ENCODE peak calls at places on chromosomes 7 and 10, in seven cellular contexts. U, N, B, O, Y, F and A are unnamed samples.

GRCh38 chr7:45258533-45259226 is 101.1 kb downstream of the RAMP3 start:
- DNase-seq in O (no peak), N (no peak), Y (no peak), F (no peak), U (no peak), B (no peak), A (no peak)

GRCh38 chr7:2196381-2197378 is 36.1 kb downstream of the MAD1L1 start:
- DNase-seq in U (no peak), Y (no peak), N (no peak), O (no peak), B (no peak), F (no peak), A (no peak)

GRCh38 chr7:353746-354325 is 63.9 kb downstream of the FOXL3 start:
- DNase-seq in N (peak; percentile 64), F (no peak), O (no peak), Y (peak; percentile 31), U (no peak), B (peak; percentile 16), A (no peak)

GRCh38 chr7:157495594-157495993 is 158.8 kb downstream of the DNAJB6 start:
- DNase-seq in O (no peak), F (no peak), Y (no peak), N (no peak), U (peak; percentile 19), B (no peak), A (no peak)

GRCh38 chr10:133316732-133317131 is 8.0 kb downstream of the ZNF511 start:
- DNase-seq in Y (no peak), O (no peak), U (no peak), B (no peak), N (no peak), F (peak; percentile 17), A (no peak)

GRCh38 chr7:124784879-124785818 is 19.6 kb upstream of the GPR37 start:
- DNase-seq in B (no peak), Y (no peak), O (no peak), F (no peak), N (peak; percentile 19), U (no peak), A (peak; percentile 31)

GRCh38 chr7:43584200-43584586 is 1.3 kb downstream of the STK17A start:
- DNase-seq in U (no peak), B (peak; percentile 29), F (no peak), N (peak; percentile 30), Y (no peak), O (no peak), A (peak; percentile 49)

GRCh38 chr10:8588135-8588534 is 533.6 kb downstream of the GATA3 start:
- DNase-seq in B (no peak), Y (no peak), N (no peak), F (no peak), U (no peak), O (no peak), A (no peak)

GRCh38 chr10:17533731-17534130 is 79.3 kb upstream of the ST8SIA6 start:
- DNase-seq in N (no peak), U (no peak), Y (no peak), B (no peak), F (no peak), O (no peak), A (no peak)

GRCh38 chr10:95447733-95448132 is 113.4 kb downstream of the SORBS1 start:
- DNase-seq in Y (no peak), N (no peak), B (peak; percentile 87), O (no peak), F (no peak), U (no peak), A (no peak)

GRCh38 chr10:51743146-51743545 is 43.8 kb upstream of the CSTF2T start:
- DNase-seq in F (no peak), O (no peak), N (no peak), B (no peak), U (no peak), Y (no peak), A (no peak)

GRCh38 chr7:85479918-85480658 is 293.2 kb upstream of the SEMA3D start:
- DNase-seq in N (no peak), B (no peak), U (no peak), F (no peak), Y (no peak), O (no peak), A (no peak)

GRCh38 chr10:105956550-105956949 is 1208.0 kb downstream of the SORCS1 start:
- DNase-seq in O (no peak), F (no peak), B (no peak), Y (no peak), U (no peak), N (no peak), A (no peak)

GRCh38 chr7:51251292-51251691 is 65.3 kb downstream of the COBL start:
- DNase-seq in Y (no peak), U (no peak), F (no peak), O (no peak), B (no peak), N (no peak), A (no peak)

GRCh38 chr7:33705333-33705833 is 200.0 kb upstream of the BMPER start:
- DNase-seq in U (no peak), B (no peak), F (no peak), O (no peak), Y (no peak), N (no peak), A (no peak)

GRCh38 chr7:86645676-86646276 is 2.1 kb downstream of the GRM3 start:
- DNase-seq in O (no peak), U (no peak), B (no peak), F (no peak), Y (no peak), N (no peak), A (no peak)

GRCh38 chr7:86645174-86645566 is 1.5 kb downstream of the GRM3 start:
- DNase-seq in B (no peak), O (no peak), F (no peak), U (no peak), N (no peak), Y (no peak), A (no peak)

GRCh38 chr7:86647340-86648094 is 3.8 kb downstream of the GRM3 start:
- DNase-seq in F (no peak), U (no peak), Y (no peak), N (no peak), O (no peak), B (no peak), A (no peak)

GRCh38 chr7:86644282-86645173 is 819 bp downstream of the GRM3 start:
- DNase-seq in O (no peak), U (peak; percentile 63), Y (no peak), F (peak; percentile 63), N (no peak), B (no peak), A (no peak)

GRCh38 chr7:86643478-86644281 is at the start of gene GRM3:
- DNase-seq in F (peak; percentile 54), O (no peak), Y (peak; percentile 24), B (no peak), U (no peak), N (no peak), A (peak; percentile 0)
- H3K4me3 ChIP-seq in F (peak within 1 kb of the TSS; percentile 35), O (peak within 1 kb of the TSS; percentile 25), Y (peak within 1 kb of the TSS; percentile 52), B (peak within 1 kb of the TSS; percentile 27), U (peak within 1 kb of the TSS; percentile 5), N (peak within 1 kb of the TSS; percentile 44), A (peak within 1 kb of the TSS; percentile 33)

DNA sequence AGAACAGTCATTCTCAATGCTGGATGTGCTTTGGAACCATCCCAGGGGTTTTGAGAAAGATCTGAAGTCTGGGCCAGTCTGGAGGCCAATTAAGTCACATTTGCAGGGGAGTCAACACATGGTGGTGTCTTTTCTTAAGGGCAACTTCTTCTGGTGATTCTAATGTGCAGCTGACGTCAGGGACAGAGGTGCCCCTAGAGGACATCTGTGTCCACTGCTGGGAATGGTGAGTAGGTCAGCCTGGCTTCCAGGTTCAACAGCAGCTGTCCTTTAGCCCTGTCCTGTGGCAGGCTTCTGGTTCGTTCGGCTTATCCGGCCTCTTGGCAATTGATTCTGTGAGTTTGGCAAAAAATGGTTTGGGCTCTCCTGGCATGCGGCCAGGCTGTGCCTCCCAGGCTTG is 269.7 kb upstream of the HABP2 start:
- DNase-seq in Y (no peak), O (no peak), F (no peak), N (no peak), B (no peak), U (no peak), A (no peak)
- TF ChIP-seq CTCF in Y (no peak), O (no peak), F (no peak), N (no peak), B (no peak), U (no peak), A (peak; percentile 41)

GRCh38 chr10:103442031-103442461 is 10.1 kb downstream of the CALHM2 start:
- DNase-seq in U (no peak), F (no peak), B (peak; percentile 37), O (peak; percentile 53), N (peak; percentile 49), Y (peak; percentile 46), A (peak; percentile 80)
- H3K27ac ChIP-seq in U (no peak overlapping the region), F (no peak overlapping the region), B (peak overlapping the region; percentile 23), O (peak overlapping the region; percentile 36), N (peak overlapping the region; percentile 33), Y (peak overlapping the region; percentile 94), A (peak overlapping the region; percentile 57)

GRCh38 chr10:44864042-44864436 is 47.1 kb upstream of the TMEM72 start:
- DNase-seq in N (no peak), U (no peak), O (no peak), B (no peak), Y (no peak), F (no peak), A (no peak)
- H3K4me3 ChIP-seq in N (peak overlapping the region; percentile 63), U (peak overlapping the region; percentile 38), O (peak overlapping the region; percentile 52), B (peak overlapping the region; percentile 41), Y (peak overlapping the region; percentile 71), F (peak overlapping the region; percentile 77), A (peak overlapping the region; percentile 62)

GRCh38 chr10:1628757-1629156 is 108.6 kb downstream of the ADARB2 start:
- DNase-seq in Y (no peak), F (peak; percentile 42), N (no peak), O (no peak), B (no peak), U (peak; percentile 27), A (no peak)

GRCh38 chr10:1627945-1628344 is 109.4 kb downstream of the ADARB2 start:
- DNase-seq in Y (no peak), O (no peak), B (no peak), F (peak; percentile 53), N (no peak), U (no peak), A (no peak)

GRCh38 chr10:1631282-1631681 is 106.0 kb downstream of the ADARB2 start:
- DNase-seq in B (no peak), O (no peak), U (peak; percentile 46), Y (no peak), N (no peak), F (peak; percentile 82), A (no peak)

GRCh38 chr10:1626835-1627234 is 110.5 kb downstream of the ADARB2 start:
- DNase-seq in F (no peak), N (no peak), O (no peak), U (peak; percentile 33), Y (no peak), B (no peak), A (no peak)

GRCh38 chr10:1629326-1630036 is 107.8 kb downstream of the ADARB2 start:
- DNase-seq in O (no peak), N (no peak), B (no peak), F (peak; percentile 44), U (peak; percentile 50), Y (no peak), A (no peak)
- TF ChIP-seq CTCF in O (no peak), N (no peak), B (no peak), F (no peak), U (no peak), Y (no peak), A (no peak)

GRCh38 chr7:112448891-112449290 is 1.4 kb upstream of the IFRD1 start:
- DNase-seq in Y (no peak), O (no peak), N (no peak), F (no peak), B (no peak), U (no peak), A (no peak)
- H3K27ac ChIP-seq in Y (peak overlapping the region; percentile 98), O (no peak overlapping the region), N (peak overlapping the region; percentile 100), F (peak overlapping the region; percentile 99), B (no peak overlapping the region), U (peak overlapping the region; percentile 100), A (no peak overlapping the region)